ENCODE peak calls at places on chromosomes 2 and 18, in ten cellular contexts. One of them, this sample, is unnamed. For H3K4me1, the result is how much of the 10 kb centered on the place peaks cover.

GRCh38 chr2:134679740-134680139 is 39.1 kb downstream of the TMEM163 start:
- DNase-seq in transverse colon: no peak
- DNase-seq in HepG2: no peak
- DNase-seq in fibroblast of lung: no peak
- DNase-seq in spleen: no peak
- DNase-seq in body of pancreas: no peak
- DNase-seq in uterus: no peak
- DNase-seq in upper lobe of right lung: no peak
- DNase-seq in IMR-90: no peak
- DNase-seq in psoas muscle: no peak
- DNase-seq in this sample: peak

GRCh38 chr2:86825728-86826386 is 35.1 kb upstream of the CD8A start:
- DNase-seq in body of pancreas: no peak
- DNase-seq in spleen: no peak
- DNase-seq in HepG2: no peak
- DNase-seq in uterus: no peak
- DNase-seq in psoas muscle: no peak
- DNase-seq in transverse colon: no peak
- DNase-seq in IMR-90: no peak
- DNase-seq in fibroblast of lung: no peak
- DNase-seq in upper lobe of right lung: no peak
- DNase-seq in this sample: peak

GRCh38 chr2:85178154-85178553 is 45.0 kb downstream of the TCF7L1 start:
- DNase-seq in fibroblast of lung: no peak
- DNase-seq in transverse colon: no peak
- DNase-seq in uterus: no peak
- DNase-seq in HepG2: no peak
- DNase-seq in IMR-90: peak
- DNase-seq in psoas muscle: no peak
- DNase-seq in body of pancreas: no peak
- DNase-seq in upper lobe of right lung: no peak
- DNase-seq in spleen: no peak
- DNase-seq in this sample: no peak

GRCh38 chr2:91442246-91442905 is 2750.9 kb downstream of the RPIA start:
- DNase-seq in HepG2: no peak
- DNase-seq in transverse colon: no peak
- DNase-seq in IMR-90: no peak
- DNase-seq in body of pancreas: peak
- DNase-seq in psoas muscle: peak
- DNase-seq in spleen: peak
- DNase-seq in fibroblast of lung: no peak
- DNase-seq in uterus: no peak
- DNase-seq in upper lobe of right lung: peak
- DNase-seq in this sample: no peak

GRCh38 chr18:28793911-28794310 is 617.0 kb upstream of the CDH2 start:
- DNase-seq in upper lobe of right lung: no peak
- DNase-seq in body of pancreas: no peak
- DNase-seq in fibroblast of lung: no peak
- DNase-seq in spleen: no peak
- DNase-seq in psoas muscle: no peak
- DNase-seq in HepG2: no peak
- DNase-seq in transverse colon: no peak
- DNase-seq in uterus: no peak
- DNase-seq in IMR-90: no peak
- DNase-seq in this sample: peak

GRCh38 chr2:216683846-216684245 is 11.5 kb downstream of the IGFBP5 start:
- DNase-seq in psoas muscle: peak
- DNase-seq in IMR-90: peak
- DNase-seq in uterus: peak
- DNase-seq in HepG2: peak
- DNase-seq in spleen: no peak
- DNase-seq in fibroblast of lung: peak
- DNase-seq in body of pancreas: peak
- DNase-seq in transverse colon: peak
- DNase-seq in upper lobe of right lung: no peak
- DNase-seq in this sample: no peak

GRCh38 chr2:219656523-219656922 is 29.1 kb downstream of the SLC4A3 start:
- DNase-seq in spleen: no peak
- DNase-seq in fibroblast of lung: peak
- DNase-seq in uterus: no peak
- DNase-seq in IMR-90: peak
- DNase-seq in upper lobe of right lung: no peak
- DNase-seq in transverse colon: no peak
- DNase-seq in HepG2: no peak
- DNase-seq in body of pancreas: no peak
- DNase-seq in psoas muscle: no peak
- DNase-seq in this sample: no peak

GRCh38 chr2:230929381-230930148 is 4.5 kb upstream of the GPR55 start:
- DNase-seq in transverse colon: no peak
- DNase-seq in upper lobe of right lung: no peak
- DNase-seq in fibroblast of lung: no peak
- DNase-seq in HepG2: no peak
- DNase-seq in spleen: peak
- DNase-seq in psoas muscle: no peak
- DNase-seq in body of pancreas: no peak
- DNase-seq in uterus: no peak
- DNase-seq in IMR-90: no peak
- DNase-seq in this sample: no peak

GRCh38 chr18:46324556-46324955 is 220.4 kb downstream of the HAUS1 start:
- DNase-seq in IMR-90: peak
- DNase-seq in HepG2: no peak
- DNase-seq in body of pancreas: no peak
- DNase-seq in upper lobe of right lung: no peak
- DNase-seq in psoas muscle: no peak
- DNase-seq in transverse colon: no peak
- DNase-seq in spleen: no peak
- DNase-seq in uterus: no peak
- DNase-seq in fibroblast of lung: peak
- DNase-seq in this sample: peak

GRCh38 chr2:134131681-134132486 is 122.0 kb upstream of the MGAT5 start:
- DNase-seq in fibroblast of lung: no peak
- DNase-seq in uterus: no peak
- DNase-seq in spleen: no peak
- DNase-seq in upper lobe of right lung: no peak
- DNase-seq in HepG2: no peak
- DNase-seq in IMR-90: no peak
- DNase-seq in body of pancreas: no peak
- DNase-seq in transverse colon: no peak
- DNase-seq in psoas muscle: no peak
- DNase-seq in this sample: no peak

GRCh38 chr2:29014811-29015414 is 33.8 kb downstream of the TOGARAM2 start:
- DNase-seq in upper lobe of right lung: no peak
- DNase-seq in transverse colon: peak
- DNase-seq in IMR-90: peak
- DNase-seq in HepG2: no peak
- DNase-seq in spleen: peak
- DNase-seq in body of pancreas: no peak
- DNase-seq in psoas muscle: peak
- DNase-seq in uterus: no peak
- DNase-seq in fibroblast of lung: peak
- DNase-seq in this sample: peak

DNA sequence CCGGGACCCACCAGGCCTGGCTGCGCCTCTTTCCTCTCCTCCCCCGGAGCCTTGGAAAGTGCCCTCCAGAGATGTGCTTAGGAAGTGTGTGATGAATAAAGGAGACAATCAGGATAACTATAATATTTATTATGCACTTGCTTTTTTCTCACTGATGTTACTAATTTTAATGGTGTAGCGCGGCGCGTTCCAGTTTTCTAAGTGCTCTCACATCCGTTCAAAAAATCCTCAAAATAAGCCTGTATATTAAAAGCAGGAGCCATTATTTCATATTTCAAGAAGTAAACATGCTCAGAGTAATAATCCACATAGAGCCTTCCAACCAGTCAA is 929 bp upstream of the MPPE1 start:
- DNase-seq in upper lobe of right lung: no peak
- DNase-seq in fibroblast of lung: no peak
- DNase-seq in body of pancreas: no peak
- DNase-seq in spleen: no peak
- DNase-seq in HepG2: no peak
- DNase-seq in uterus: no peak
- DNase-seq in IMR-90: peak
- DNase-seq in psoas muscle: no peak
- DNase-seq in transverse colon: no peak
- DNase-seq in this sample: peak
- H3K27ac ChIP-seq in upper lobe of right lung: peak
- H3K27ac ChIP-seq in fibroblast of lung: peak
- H3K27ac ChIP-seq in body of pancreas: peak
- H3K27ac ChIP-seq in spleen: peak
- H3K27ac ChIP-seq in HepG2: peak
- H3K27ac ChIP-seq in uterus: peak
- H3K27ac ChIP-seq in IMR-90: peak
- H3K27ac ChIP-seq in psoas muscle: peak
- H3K27ac ChIP-seq in transverse colon: peak
- H3K27ac ChIP-seq in this sample: peak

GRCh38 chr2:9247177-9247576 is 40.6 kb downstream of the ASAP2 start:
- DNase-seq in transverse colon: no peak
- DNase-seq in HepG2: no peak
- DNase-seq in uterus: no peak
- DNase-seq in IMR-90: no peak
- DNase-seq in psoas muscle: no peak
- DNase-seq in spleen: no peak
- DNase-seq in body of pancreas: no peak
- DNase-seq in upper lobe of right lung: no peak
- DNase-seq in fibroblast of lung: no peak
- DNase-seq in this sample: peak

GRCh38 chr2:9248363-9248762 is 41.8 kb downstream of the ASAP2 start:
- DNase-seq in IMR-90: no peak
- DNase-seq in psoas muscle: no peak
- DNase-seq in HepG2: no peak
- DNase-seq in body of pancreas: no peak
- DNase-seq in transverse colon: no peak
- DNase-seq in uterus: no peak
- DNase-seq in upper lobe of right lung: no peak
- DNase-seq in fibroblast of lung: no peak
- DNase-seq in spleen: no peak
- DNase-seq in this sample: no peak

GRCh38 chr2:9249036-9249800 is 42.6 kb downstream of the ASAP2 start:
- DNase-seq in spleen: no peak
- DNase-seq in transverse colon: peak
- DNase-seq in fibroblast of lung: peak
- DNase-seq in psoas muscle: no peak
- DNase-seq in HepG2: no peak
- DNase-seq in IMR-90: peak
- DNase-seq in uterus: no peak
- DNase-seq in body of pancreas: no peak
- DNase-seq in upper lobe of right lung: no peak
- DNase-seq in this sample: peak

GRCh38 chr2:9250091-9250490 is 43.5 kb downstream of the ASAP2 start:
- DNase-seq in fibroblast of lung: no peak
- DNase-seq in uterus: no peak
- DNase-seq in IMR-90: no peak
- DNase-seq in body of pancreas: no peak
- DNase-seq in upper lobe of right lung: no peak
- DNase-seq in spleen: no peak
- DNase-seq in HepG2: no peak
- DNase-seq in psoas muscle: no peak
- DNase-seq in transverse colon: no peak
- DNase-seq in this sample: no peak

DNA sequence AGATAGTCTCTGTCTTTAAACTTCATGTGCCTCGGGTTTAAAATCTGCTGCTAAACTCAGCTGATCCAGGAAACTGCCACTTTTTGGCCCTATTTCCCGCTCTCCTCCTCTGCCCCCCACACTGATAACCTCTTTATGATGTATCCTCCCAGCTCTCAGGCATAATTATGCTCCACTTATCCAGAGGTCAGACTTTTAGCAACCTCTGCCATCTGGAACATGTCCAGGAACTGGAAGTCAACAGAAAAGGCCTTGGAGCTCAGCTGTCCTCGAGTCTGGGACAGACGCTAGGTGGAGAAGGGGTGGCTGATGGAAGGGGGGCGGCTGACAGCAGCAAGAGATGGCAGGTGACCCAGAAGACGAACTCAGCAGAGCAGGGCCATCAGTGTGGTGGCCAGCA is 41.2 kb downstream of the ASAP2 start:
- DNase-seq in psoas muscle: no peak
- DNase-seq in body of pancreas: peak
- DNase-seq in uterus: no peak
- DNase-seq in transverse colon: peak
- DNase-seq in fibroblast of lung: no peak
- DNase-seq in spleen: no peak
- DNase-seq in upper lobe of right lung: no peak
- DNase-seq in IMR-90: no peak
- DNase-seq in HepG2: peak
- DNase-seq in this sample: peak
- H3K4me3 ChIP-seq in psoas muscle: no peak
- H3K4me3 ChIP-seq in body of pancreas: no peak
- H3K4me3 ChIP-seq in uterus: no peak
- H3K4me3 ChIP-seq in transverse colon: no peak
- H3K4me3 ChIP-seq in fibroblast of lung: no peak
- H3K4me3 ChIP-seq in spleen: no peak
- H3K4me3 ChIP-seq in upper lobe of right lung: no peak
- H3K4me3 ChIP-seq in IMR-90: no peak
- H3K4me3 ChIP-seq in HepG2: no peak
- H3K4me3 ChIP-seq in this sample: no peak

DNA sequence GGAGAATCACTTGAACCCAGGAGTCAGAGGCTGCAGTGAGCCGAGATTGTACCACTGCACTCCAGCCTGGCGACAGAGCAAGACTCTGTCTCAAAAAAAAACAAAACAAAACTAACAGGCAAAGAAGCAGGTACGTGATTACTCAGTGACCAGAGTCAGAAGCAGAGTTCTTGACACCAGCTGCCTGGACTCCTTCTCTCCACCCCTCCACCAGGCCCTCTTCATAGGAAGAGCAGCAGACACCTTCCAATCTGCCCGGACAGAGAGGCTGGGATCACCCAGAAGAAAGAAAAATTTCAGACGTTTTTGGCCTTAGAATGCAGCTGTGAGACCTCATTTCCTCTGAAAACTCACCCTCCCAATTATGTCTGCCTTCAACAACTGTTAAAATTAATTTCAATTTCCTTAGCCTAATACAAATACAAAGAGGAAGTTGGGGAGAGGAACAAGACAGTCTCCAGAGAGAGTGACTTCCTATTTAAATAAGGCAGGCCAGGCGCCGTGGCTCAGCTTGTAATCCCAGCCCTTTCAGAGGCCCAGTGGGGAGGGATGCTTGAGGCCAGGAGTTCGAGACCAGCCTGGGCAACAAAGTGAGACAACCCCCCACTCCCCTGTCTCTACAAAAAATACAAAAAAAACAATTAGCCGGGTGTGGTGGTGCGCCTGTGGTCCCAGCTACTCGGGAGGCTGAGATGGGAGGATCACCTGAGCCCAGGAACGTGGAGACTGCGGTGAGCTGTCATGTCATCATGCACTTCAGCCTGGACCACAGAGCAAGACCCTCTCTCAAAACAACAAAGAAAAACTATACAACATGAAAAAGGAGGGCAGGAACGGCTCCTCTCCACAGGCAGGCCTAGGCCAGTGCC is 1.6 kb downstream of the SLC66A2 start:
- DNase-seq in fibroblast of lung: no peak
- DNase-seq in uterus: no peak
- DNase-seq in HepG2: no peak
- DNase-seq in IMR-90: no peak
- DNase-seq in body of pancreas: no peak
- DNase-seq in spleen: peak
- DNase-seq in psoas muscle: no peak
- DNase-seq in transverse colon: peak
- DNase-seq in upper lobe of right lung: no peak
- DNase-seq in this sample: no peak
- H3K4me1 ChIP-seq in fibroblast of lung: under half
- H3K4me1 ChIP-seq in uterus: under half
- H3K4me1 ChIP-seq in HepG2: half or more
- H3K4me1 ChIP-seq in IMR-90: under half
- H3K4me1 ChIP-seq in body of pancreas: half or more
- H3K4me1 ChIP-seq in spleen: under half
- H3K4me1 ChIP-seq in psoas muscle: under half
- H3K4me1 ChIP-seq in transverse colon: half or more
- H3K4me1 ChIP-seq in upper lobe of right lung: under half
- H3K4me1 ChIP-seq in this sample: under half

GRCh38 chr2:189952536-189953109 is 109.9 kb downstream of the MSTN start:
- DNase-seq in upper lobe of right lung: no peak
- DNase-seq in fibroblast of lung: no peak
- DNase-seq in psoas muscle: no peak
- DNase-seq in HepG2: no peak
- DNase-seq in spleen: no peak
- DNase-seq in body of pancreas: no peak
- DNase-seq in IMR-90: no peak
- DNase-seq in uterus: no peak
- DNase-seq in transverse colon: no peak
- DNase-seq in this sample: no peak
- H3K27ac ChIP-seq in upper lobe of right lung: no peak
- H3K27ac ChIP-seq in fibroblast of lung: no peak
- H3K27ac ChIP-seq in psoas muscle: no peak
- H3K27ac ChIP-seq in HepG2: no peak
- H3K27ac ChIP-seq in spleen: peak
- H3K27ac ChIP-seq in body of pancreas: no peak
- H3K27ac ChIP-seq in IMR-90: no peak
- H3K27ac ChIP-seq in uterus: no peak
- H3K27ac ChIP-seq in transverse colon: no peak
- H3K27ac ChIP-seq in this sample: no peak